ENCODE peak calls at places on chromosomes 4 and X, in five cellular contexts. One of them, this sample, is unnamed.

GRCh38 chr4:82462415-82462831 is 32.0 kb downstream of the ENOPH1 start:
- DNase-seq in EL: peak; percentile 81
- DNase-seq in epithelial cell of esophagus: peak; percentile 82
- DNase-seq in CD4-positive, alpha-beta T cell: peak; percentile 79
- DNase-seq in LoVo: peak; percentile 71
- DNase-seq in this sample: peak; percentile 79

GRCh38 chr4:4425119-4425690 is 38.3 kb downstream of the NSG1 start:
- DNase-seq in LoVo: no peak
- DNase-seq in epithelial cell of esophagus: peak; percentile 27
- DNase-seq in EL: no peak
- DNase-seq in CD4-positive, alpha-beta T cell: no peak
- DNase-seq in this sample: no peak

GRCh38 chrX:115393271-115393670 is 103.8 kb downstream of the LUZP4 start:
- DNase-seq in LoVo: no peak
- DNase-seq in EL: peak; percentile 44
- DNase-seq in CD4-positive, alpha-beta T cell: no peak
- DNase-seq in epithelial cell of esophagus: peak; percentile 87
- DNase-seq in this sample: peak; percentile 6

GRCh38 chr4:55330241-55330640 is 15.8 kb upstream of the SRD5A3 start:
- DNase-seq in LoVo: no peak
- DNase-seq in CD4-positive, alpha-beta T cell: no peak
- DNase-seq in EL: no peak
- DNase-seq in epithelial cell of esophagus: peak; percentile 80
- DNase-seq in this sample: peak; percentile 15

GRCh38 chr4:47530801-47531200 is 45.7 kb downstream of the ATP10D start:
- DNase-seq in EL: peak; percentile 75
- DNase-seq in CD4-positive, alpha-beta T cell: no peak
- DNase-seq in epithelial cell of esophagus: no peak
- DNase-seq in LoVo: no peak
- DNase-seq in this sample: no peak

GRCh38 chrX:82134378-82134777 is 932.5 kb downstream of the SH3BGRL start:
- DNase-seq in CD4-positive, alpha-beta T cell: no peak
- DNase-seq in EL: no peak
- DNase-seq in epithelial cell of esophagus: no peak
- DNase-seq in LoVo: no peak
- DNase-seq in this sample: no peak

GRCh38 chr4:145171919-145172318 is 8.5 kb downstream of the OTUD4 start:
- DNase-seq in CD4-positive, alpha-beta T cell: no peak
- DNase-seq in EL: no peak
- DNase-seq in epithelial cell of esophagus: no peak
- DNase-seq in LoVo: no peak
- DNase-seq in this sample: no peak

GRCh38 chrX:10166731-10167149 is 10.0 kb downstream of the CLCN4 start:
- DNase-seq in CD4-positive, alpha-beta T cell: no peak
- DNase-seq in EL: no peak
- DNase-seq in epithelial cell of esophagus: no peak
- DNase-seq in LoVo: no peak
- DNase-seq in this sample: peak; percentile 50

GRCh38 chr4:159607824-159608223 is 504.9 kb downstream of the RAPGEF2 start:
- DNase-seq in epithelial cell of esophagus: peak; percentile 10
- DNase-seq in EL: no peak
- DNase-seq in CD4-positive, alpha-beta T cell: no peak
- DNase-seq in LoVo: peak; percentile 59
- DNase-seq in this sample: peak; percentile 11

GRCh38 chr4:141713771-141714445 is 77.5 kb downstream of the IL15 start:
- DNase-seq in LoVo: no peak
- DNase-seq in CD4-positive, alpha-beta T cell: no peak
- DNase-seq in EL: peak; percentile 78
- DNase-seq in epithelial cell of esophagus: peak; percentile 55
- DNase-seq in this sample: peak; percentile 23

GRCh38 chr4:85153221-85153620 is 186.7 kb upstream of the WDFY3 start:
- DNase-seq in EL: no peak
- DNase-seq in CD4-positive, alpha-beta T cell: no peak
- DNase-seq in LoVo: no peak
- DNase-seq in epithelial cell of esophagus: peak; percentile 36
- DNase-seq in this sample: no peak

GRCh38 chr4:13642163-13642562 is 14.6 kb upstream of the BOD1L1 start:
- DNase-seq in LoVo: no peak
- DNase-seq in CD4-positive, alpha-beta T cell: no peak
- DNase-seq in epithelial cell of esophagus: no peak
- DNase-seq in EL: no peak
- DNase-seq in this sample: no peak

GRCh38 chr4:140469806-140470733 is 28.0 kb downstream of the MGAT4D start:
- DNase-seq in CD4-positive, alpha-beta T cell: no peak
- DNase-seq in EL: peak; percentile 3
- DNase-seq in epithelial cell of esophagus: no peak
- DNase-seq in LoVo: no peak
- DNase-seq in this sample: no peak

GRCh38 chr4:162586266-162586665 is 422.5 kb upstream of the FSTL5 start:
- DNase-seq in CD4-positive, alpha-beta T cell: no peak
- DNase-seq in LoVo: no peak
- DNase-seq in EL: no peak
- DNase-seq in epithelial cell of esophagus: peak; percentile 22
- DNase-seq in this sample: no peak

GRCh38 chr4:74682567-74683359 is 111.6 kb downstream of the BTC start:
- DNase-seq in EL: peak; percentile 95
- DNase-seq in CD4-positive, alpha-beta T cell: no peak
- DNase-seq in LoVo: peak; percentile 93
- DNase-seq in epithelial cell of esophagus: peak; percentile 95
- DNase-seq in this sample: peak; percentile 59

GRCh38 chr4:185282968-185283367 is 73.6 kb downstream of the SNX25 start:
- DNase-seq in epithelial cell of esophagus: peak; percentile 21
- DNase-seq in LoVo: no peak
- DNase-seq in EL: peak; percentile 24
- DNase-seq in CD4-positive, alpha-beta T cell: no peak
- DNase-seq in this sample: no peak

GRCh38 chrX:9885150-9885549 is 82.0 kb upstream of the CLDN34 start:
- DNase-seq in epithelial cell of esophagus: peak; percentile 60
- DNase-seq in LoVo: peak; percentile 9
- DNase-seq in CD4-positive, alpha-beta T cell: peak; percentile 26
- DNase-seq in EL: peak; percentile 55
- DNase-seq in this sample: peak; percentile 77

GRCh38 chr4:174284181-174284886 is 623 bp downstream of the CEP44 start:
- DNase-seq in CD4-positive, alpha-beta T cell: no peak
- DNase-seq in epithelial cell of esophagus: peak; percentile 84
- DNase-seq in EL: peak; percentile 70
- DNase-seq in LoVo: peak; percentile 60
- DNase-seq in this sample: no peak

GRCh38 chr4:29908276-29908675 is 811.9 kb upstream of the PCDH7 start:
- DNase-seq in LoVo: no peak
- DNase-seq in EL: peak; percentile 52
- DNase-seq in CD4-positive, alpha-beta T cell: no peak
- DNase-seq in epithelial cell of esophagus: no peak
- DNase-seq in this sample: no peak

GRCh38 chrX:71976753-71977152 is 66.1 kb downstream of the NHSL2 start:
- DNase-seq in epithelial cell of esophagus: no peak
- DNase-seq in EL: no peak
- DNase-seq in CD4-positive, alpha-beta T cell: no peak
- DNase-seq in LoVo: no peak
- DNase-seq in this sample: no peak

GRCh38 chrX:39936886-39937770 is 160.6 kb downstream of the BCOR start:
- DNase-seq in EL: no peak
- DNase-seq in epithelial cell of esophagus: no peak
- DNase-seq in LoVo: no peak
- DNase-seq in CD4-positive, alpha-beta T cell: no peak
- DNase-seq in this sample: no peak

GRCh38 chrX:120452131-120452530 is 17.0 kb downstream of the LAMP2 start:
- DNase-seq in CD4-positive, alpha-beta T cell: no peak
- DNase-seq in LoVo: no peak
- DNase-seq in EL: no peak
- DNase-seq in epithelial cell of esophagus: peak; percentile 30
- DNase-seq in this sample: no peak

GRCh38 chr4:10105421-10105820 is 11.2 kb downstream of the WDR1 start:
- DNase-seq in LoVo: no peak
- DNase-seq in epithelial cell of esophagus: peak; percentile 47
- DNase-seq in CD4-positive, alpha-beta T cell: no peak
- DNase-seq in EL: no peak
- DNase-seq in this sample: no peak

GRCh38 chr4:61336488-61336887 is 136.4 kb downstream of the ADGRL3 start:
- DNase-seq in epithelial cell of esophagus: no peak
- DNase-seq in LoVo: no peak
- DNase-seq in EL: no peak
- DNase-seq in CD4-positive, alpha-beta T cell: no peak
- DNase-seq in this sample: no peak

GRCh38 chrX:65866146-65866545 is 173.7 kb downstream of the VSIG4 start:
- DNase-seq in CD4-positive, alpha-beta T cell: no peak
- DNase-seq in EL: no peak
- DNase-seq in LoVo: no peak
- DNase-seq in epithelial cell of esophagus: peak; percentile 5
- DNase-seq in this sample: no peak